ENCODE peak calls at places on chromosomes 2 and 18, in six cellular contexts. P is cardiac muscle cell, E is ovary, X is GM23338, I is colonic mucosa, S is tibial artery. K is an unnamed sample. For H3K4me1 and H3K36me3, the result is how much of the 10 kb centered on the place peaks cover.

GRCh38 chr2:174535757-174536703 is 49.2 kb upstream of the GPR155 start:
- DNase-seq in I (no peak), E (no peak), P (no peak), X (no peak), S (no peak), K (no peak)

GRCh38 chr18:2173464-2173863 is 397.8 kb downstream of the METTL4 start:
- DNase-seq in S (no peak), P (peak), X (peak), I (no peak), E (no peak), K (no peak)

GRCh38 chr2:199833525-199833924 is 17.5 kb downstream of the FTCDNL1 start:
- DNase-seq in S (no peak), X (no peak), I (no peak), E (no peak), P (no peak), K (no peak)

GRCh38 chr2:7792031-7792651 is 874.9 kb downstream of the RNF144A start:
- DNase-seq in S (no peak), X (no peak), P (no peak), I (no peak), E (no peak), K (peak)

GRCh38 chr2:8514274-8514662 is 167.6 kb upstream of the ID2 start:
- DNase-seq in X (no peak), I (no peak), P (no peak), S (no peak), E (no peak), K (no peak)

GRCh38 chr18:9209230-9209629 is 72.6 kb downstream of the ANKRD12 start:
- DNase-seq in I (no peak), P (peak), X (no peak), S (no peak), E (no peak), K (no peak)

GRCh38 chr2:239339241-239339640 is 61.6 kb downstream of the HDAC4 start:
- DNase-seq in X (no peak), S (no peak), E (no peak), I (peak), P (no peak), K (no peak)

GRCh38 chr2:150178591-150178990 is 308.9 kb downstream of the RND3 start:
- DNase-seq in S (no peak), X (no peak), E (no peak), P (peak), I (no peak), K (no peak)

GRCh38 chr2:236870401-236870800 is 215.3 kb upstream of the COPS8 start:
- DNase-seq in S (no peak), I (no peak), E (no peak), X (no peak), P (peak), K (no peak)

GRCh38 chr2:74457129-74457548 is 1.1 kb upstream of the WBP1 start:
- DNase-seq in P (no peak), E (no peak), I (peak), X (no peak), S (no peak), K (no peak)

GRCh38 chr2:108184421-108184820 is 55.3 kb upstream of the SULT1C3 start:
- DNase-seq in X (peak), I (no peak), E (no peak), P (peak), S (no peak), K (no peak)

GRCh38 chr2:67463810-67464209 is 66.7 kb downstream of the ETAA1 start:
- DNase-seq in E (no peak), P (no peak), X (no peak), S (no peak), I (no peak), K (no peak)

GRCh38 chr2:203327918-203328734 is at the start of gene ABI2:
- DNase-seq in E (peak), S (peak), P (peak), X (peak), I (peak), K (peak)

GRCh38 chr2:239871481-239872435 is 153.4 kb downstream of the NDUFA10 start:
- DNase-seq in S (peak), I (peak), P (no peak), X (no peak), E (no peak), K (no peak)

GRCh38 chr2:209985879-209986278 is 16.6 kb upstream of the RPE start:
- DNase-seq in X (no peak), I (no peak), S (no peak), E (no peak), P (no peak), K (no peak)

GRCh38 chr2:62178741-62179271 is 17.1 kb upstream of the B3GNT2 start:
- DNase-seq in P (peak), S (peak), E (no peak), X (no peak), I (no peak), K (no peak)

GRCh38 chr2:150690870-150691269 is 203.4 kb upstream of the RND3 start:
- DNase-seq in S (no peak), I (no peak), X (no peak), E (no peak), P (peak), K (no peak)

GRCh38 chr2:42327125-42327524 is 33.9 kb downstream of the COX7A2L start:
- DNase-seq in I (no peak), E (no peak), S (no peak), X (peak), P (no peak), K (no peak)

GRCh38 chr18:33440384-33441043 is at the start of gene CCDC178:
- DNase-seq in I (no peak), S (no peak), E (peak), P (peak), X (peak), K (no peak)

GRCh38 chr18:58102875-58103274 is 58.8 kb downstream of the NEDD4L start:
- DNase-seq in S (no peak), X (no peak), I (no peak), E (no peak), P (no peak), K (no peak)
- H3K4me1 ChIP-seq in S (under half), X (half or more), I (under half), E (under half), P (under half), K (under half)

GRCh38 chr18:199214-199613 is 40.9 kb downstream of the USP14 start:
- DNase-seq in I (no peak), P (no peak), E (no peak), X (no peak), S (no peak), K (no peak)

GRCh38 chr18:199768-200167 is 41.4 kb downstream of the USP14 start:
- DNase-seq in X (no peak), I (no peak), S (no peak), E (no peak), P (no peak), K (no peak)

GRCh38 chr18:195651-196050 is 37.3 kb downstream of the USP14 start:
- DNase-seq in P (no peak), X (no peak), S (no peak), I (no peak), E (no peak), K (no peak)
- H3K36me3 ChIP-seq in P (under half), X (under half), S (under half), I (under half), E (under half), K (under half)

DNA sequence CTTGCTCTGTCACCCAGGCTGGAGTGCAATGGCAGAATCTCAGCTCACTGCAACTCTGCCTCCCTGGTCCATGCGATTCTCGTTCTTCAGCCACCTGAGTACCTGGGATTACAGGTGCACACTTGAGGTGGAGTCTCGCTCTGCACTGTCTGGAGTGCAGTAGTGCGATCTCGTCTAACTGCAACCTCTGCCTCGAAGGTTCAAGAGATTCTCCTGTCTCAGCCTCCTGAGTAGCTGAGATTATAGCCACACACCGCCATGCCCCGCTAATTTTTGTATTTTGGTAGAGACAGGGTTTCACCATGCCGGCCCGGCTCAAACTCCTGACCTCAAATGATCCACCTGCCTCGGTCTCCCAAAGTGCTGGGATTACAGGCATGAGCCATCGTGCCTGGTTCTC is 83.3 kb downstream of the CCBE1 start:
- DNase-seq in I (no peak), S (no peak), X (no peak), P (no peak), E (no peak), K (no peak)
- H3K4me1 ChIP-seq in I (under half), S (under half), X (under half), P (under half), E (under half), K (under half)

DNA sequence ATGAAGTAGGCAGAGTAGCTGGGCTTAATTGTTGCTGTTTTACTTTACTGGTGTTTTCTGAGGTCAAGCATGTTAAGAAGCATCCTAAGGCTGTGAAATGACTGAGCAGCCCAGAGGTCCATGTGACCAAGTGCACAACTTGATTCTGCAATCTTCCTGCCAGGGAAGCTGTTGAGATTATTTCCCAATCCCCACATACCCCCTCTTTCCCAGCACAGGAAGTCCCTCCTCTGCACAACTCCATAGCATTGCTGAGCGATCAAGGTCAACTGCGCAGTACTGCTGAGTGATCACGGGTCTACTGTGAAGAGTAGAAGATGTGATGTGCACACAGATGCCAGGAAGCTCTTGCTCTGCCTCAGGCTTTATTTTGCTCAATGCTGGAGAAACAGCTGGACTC is 105.8 kb downstream of the GALNT14 start:
- DNase-seq in E (no peak), I (no peak), P (no peak), S (no peak), X (no peak), K (no peak)
- H3K36me3 ChIP-seq in E (under half), I (under half), P (under half), S (under half), X (under half), K (under half)

DNA sequence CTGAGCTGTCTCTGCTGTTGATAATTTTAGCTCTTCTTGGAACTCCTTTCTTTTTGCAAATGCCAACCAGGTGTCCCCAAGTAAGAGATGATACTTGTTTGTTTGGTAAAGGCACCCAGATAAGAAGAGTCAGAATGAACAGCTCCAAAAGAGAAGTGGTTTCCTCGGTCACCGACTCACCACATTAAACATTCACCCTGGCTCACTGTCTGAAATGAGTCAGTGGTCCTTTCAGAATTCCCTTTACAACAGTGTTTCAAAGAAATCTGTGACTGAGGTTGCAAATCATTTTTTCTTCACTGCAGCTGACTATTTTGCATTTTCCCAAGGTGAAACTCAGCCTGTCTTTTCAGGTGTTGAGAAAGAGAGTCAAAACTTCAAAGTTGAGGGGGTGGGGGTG is 16.2 kb upstream of the CXCR4 start:
- DNase-seq in P (no peak), I (no peak), X (no peak), E (no peak), S (no peak), K (no peak)
- H3K4me1 ChIP-seq in P (under half), I (under half), X (under half), E (under half), S (under half), K (under half)

GRCh38 chr2:218813771-218814460 is 17.7 kb downstream of the PRKAG3 start:
- DNase-seq in I (peak), S (no peak), X (no peak), E (no peak), P (no peak), K (no peak)

GRCh38 chr2:218814540-218815243 is 16.9 kb downstream of the PRKAG3 start:
- DNase-seq in I (peak), E (no peak), S (no peak), X (no peak), P (no peak), K (no peak)

GRCh38 chr2:218815244-218815637 is 16.4 kb downstream of the PRKAG3 start:
- DNase-seq in I (no peak), E (no peak), S (no peak), X (no peak), P (no peak), K (no peak)

GRCh38 chr2:218816561-218817011 is 15.0 kb downstream of the PRKAG3 start:
- DNase-seq in E (no peak), P (no peak), X (no peak), S (no peak), I (no peak), K (no peak)

GRCh38 chr2:218815649-218816048 is 16.0 kb downstream of the PRKAG3 start:
- DNase-seq in X (no peak), S (no peak), P (no peak), E (no peak), I (no peak), K (no peak)
- H3K36me3 ChIP-seq in X (under half), S (under half), P (under half), E (under half), I (under half), K (under half)

GRCh38 chr2:168753765-168754334 is 48.6 kb upstream of the NOSTRIN start:
- DNase-seq in P (no peak), X (no peak), E (no peak), S (no peak), I (no peak), K (no peak)
- H3K4me1 ChIP-seq in P (under half), X (under half), E (under half), S (under half), I (under half), K (under half)